ENCODE peak calls at places on chromosomes 1 and 21, in eight cellular contexts. One of them, this sample, is unnamed.

GRCh38 chr1:242318140-242318539 is 206.4 kb downstream of the PLD5 start:
- DNase-seq in GM23338: no peak
- DNase-seq in pancreas: peak
- DNase-seq in WTC11: peak
- DNase-seq in IMR-90: no peak
- DNase-seq in A673: no peak
- DNase-seq in GM12865: no peak
- DNase-seq in cardiac muscle cell: no peak
- DNase-seq in this sample: no peak

GRCh38 chr1:229159668-229160544 is 111.0 kb upstream of the RAB4A start:
- DNase-seq in WTC11: no peak
- DNase-seq in GM23338: no peak
- DNase-seq in IMR-90: no peak
- DNase-seq in cardiac muscle cell: peak
- DNase-seq in pancreas: no peak
- DNase-seq in GM12865: no peak
- DNase-seq in A673: no peak
- DNase-seq in this sample: no peak

GRCh38 chr21:24552491-24552890 is 1054.8 kb downstream of the MRPL39 start:
- DNase-seq in GM12865: no peak
- DNase-seq in A673: no peak
- DNase-seq in pancreas: no peak
- DNase-seq in IMR-90: no peak
- DNase-seq in cardiac muscle cell: no peak
- DNase-seq in GM23338: no peak
- DNase-seq in WTC11: no peak
- DNase-seq in this sample: no peak

GRCh38 chr1:187096689-187097088 is 267.9 kb downstream of the PLA2G4A start:
- DNase-seq in cardiac muscle cell: no peak
- DNase-seq in WTC11: no peak
- DNase-seq in A673: no peak
- DNase-seq in GM23338: no peak
- DNase-seq in pancreas: no peak
- DNase-seq in GM12865: no peak
- DNase-seq in IMR-90: peak
- DNase-seq in this sample: no peak

GRCh38 chr1:47431534-47431933 is 6.3 kb upstream of the FOXD2 start:
- DNase-seq in GM12865: no peak
- DNase-seq in WTC11: peak
- DNase-seq in pancreas: no peak
- DNase-seq in IMR-90: peak
- DNase-seq in GM23338: peak
- DNase-seq in cardiac muscle cell: peak
- DNase-seq in A673: no peak
- DNase-seq in this sample: no peak

GRCh38 chr1:170662561-170662971 is 1.4 kb upstream of the PRRX1 start:
- DNase-seq in cardiac muscle cell: peak
- DNase-seq in IMR-90: peak
- DNase-seq in WTC11: no peak
- DNase-seq in pancreas: no peak
- DNase-seq in GM12865: no peak
- DNase-seq in GM23338: no peak
- DNase-seq in A673: no peak
- DNase-seq in this sample: no peak

GRCh38 chr1:7755448-7755847 is 15.6 kb upstream of the VAMP3 start:
- DNase-seq in pancreas: no peak
- DNase-seq in WTC11: no peak
- DNase-seq in IMR-90: peak
- DNase-seq in A673: peak
- DNase-seq in GM23338: peak
- DNase-seq in cardiac muscle cell: peak
- DNase-seq in GM12865: peak
- DNase-seq in this sample: no peak

GRCh38 chr1:87334351-87335174 is 5.9 kb downstream of the LMO4 start:
- DNase-seq in IMR-90: peak
- DNase-seq in GM12865: peak
- DNase-seq in cardiac muscle cell: no peak
- DNase-seq in WTC11: peak
- DNase-seq in GM23338: peak
- DNase-seq in pancreas: peak
- DNase-seq in A673: peak
- DNase-seq in this sample: no peak

GRCh38 chr21:29030909-29031308 is 6.4 kb downstream of the USP16 start:
- DNase-seq in cardiac muscle cell: no peak
- DNase-seq in pancreas: no peak
- DNase-seq in GM23338: no peak
- DNase-seq in WTC11: no peak
- DNase-seq in A673: no peak
- DNase-seq in GM12865: no peak
- DNase-seq in IMR-90: no peak
- DNase-seq in this sample: no peak

GRCh38 chr1:167297222-167298214 is 76.8 kb downstream of the POU2F1 start:
- DNase-seq in pancreas: no peak
- DNase-seq in IMR-90: peak
- DNase-seq in GM23338: peak
- DNase-seq in WTC11: no peak
- DNase-seq in A673: no peak
- DNase-seq in GM12865: no peak
- DNase-seq in cardiac muscle cell: peak
- DNase-seq in this sample: no peak

GRCh38 chr1:223844962-223845809 is 561 bp downstream of the TP53BP2 start:
- DNase-seq in GM23338: peak
- DNase-seq in GM12865: peak
- DNase-seq in cardiac muscle cell: peak
- DNase-seq in A673: peak
- DNase-seq in pancreas: peak
- DNase-seq in WTC11: no peak
- DNase-seq in IMR-90: peak
- DNase-seq in this sample: no peak

GRCh38 chr1:18035145-18035544 is 72.5 kb upstream of the IGSF21 start:
- DNase-seq in IMR-90: no peak
- DNase-seq in A673: no peak
- DNase-seq in GM23338: no peak
- DNase-seq in WTC11: no peak
- DNase-seq in cardiac muscle cell: no peak
- DNase-seq in GM12865: no peak
- DNase-seq in pancreas: no peak
- DNase-seq in this sample: no peak

GRCh38 chr1:4752059-4752458 is 97.7 kb downstream of the AJAP1 start:
- DNase-seq in cardiac muscle cell: no peak
- DNase-seq in pancreas: no peak
- DNase-seq in A673: no peak
- DNase-seq in IMR-90: no peak
- DNase-seq in WTC11: no peak
- DNase-seq in GM23338: no peak
- DNase-seq in GM12865: no peak
- DNase-seq in this sample: no peak

GRCh38 chr1:53148123-53148522 is 5.7 kb upstream of the SLC1A7 start:
- DNase-seq in cardiac muscle cell: no peak
- DNase-seq in pancreas: no peak
- DNase-seq in IMR-90: peak
- DNase-seq in GM12865: no peak
- DNase-seq in A673: no peak
- DNase-seq in WTC11: no peak
- DNase-seq in GM23338: no peak
- DNase-seq in this sample: no peak

GRCh38 chr1:164703415-164703814 is 144.4 kb downstream of the PBX1 start:
- DNase-seq in pancreas: peak
- DNase-seq in IMR-90: no peak
- DNase-seq in WTC11: no peak
- DNase-seq in A673: no peak
- DNase-seq in cardiac muscle cell: no peak
- DNase-seq in GM23338: no peak
- DNase-seq in GM12865: no peak
- DNase-seq in this sample: no peak

GRCh38 chr1:242651817-242652216 is 127.3 kb upstream of the PLD5 start:
- DNase-seq in GM12865: peak
- DNase-seq in WTC11: peak
- DNase-seq in pancreas: no peak
- DNase-seq in A673: peak
- DNase-seq in IMR-90: no peak
- DNase-seq in cardiac muscle cell: no peak
- DNase-seq in GM23338: peak
- DNase-seq in this sample: no peak

GRCh38 chr1:224816062-224816461 is 113.4 kb upstream of the DNAH14 start:
- DNase-seq in pancreas: no peak
- DNase-seq in cardiac muscle cell: no peak
- DNase-seq in A673: no peak
- DNase-seq in GM12865: no peak
- DNase-seq in WTC11: no peak
- DNase-seq in IMR-90: no peak
- DNase-seq in GM23338: no peak
- DNase-seq in this sample: no peak

DNA sequence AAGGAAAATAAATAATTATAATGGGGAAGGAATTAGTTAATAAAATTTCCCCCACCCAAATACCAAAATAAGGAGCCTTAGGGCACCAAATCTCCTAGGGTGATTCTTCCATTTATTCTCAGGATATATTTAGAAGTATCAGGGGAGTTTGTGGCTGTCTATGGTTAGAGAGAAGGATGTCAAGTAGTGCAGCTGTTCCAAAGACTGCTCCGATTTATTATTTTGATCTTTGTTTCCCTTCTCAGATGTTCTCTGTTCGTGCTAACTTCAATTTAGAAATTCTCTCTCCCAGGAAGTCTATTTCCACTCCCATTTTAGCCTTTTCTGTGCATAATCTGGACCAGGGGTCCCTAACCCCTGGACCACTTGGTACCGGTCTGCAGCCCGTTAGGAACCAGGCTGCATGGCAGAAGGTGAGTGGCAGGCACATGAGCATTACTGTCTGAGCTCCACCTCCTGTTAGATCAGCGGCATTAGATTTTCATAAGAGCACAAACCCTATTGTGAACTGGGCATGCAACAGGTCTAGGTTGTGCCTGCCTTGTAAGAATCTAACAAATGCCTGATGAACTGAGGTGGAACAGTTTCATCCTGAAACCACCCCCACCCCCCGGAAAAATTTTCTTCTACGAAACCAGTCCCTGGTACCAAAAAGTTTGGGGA is 9.3 kb upstream of the MAST2 start:
- DNase-seq in WTC11: no peak
- DNase-seq in A673: no peak
- DNase-seq in GM12865: peak
- DNase-seq in GM23338: no peak
- DNase-seq in cardiac muscle cell: no peak
- DNase-seq in IMR-90: no peak
- DNase-seq in pancreas: no peak
- DNase-seq in this sample: no peak
- TF ChIP-seq CTCF in WTC11: no peak
- TF ChIP-seq CTCF in A673: no peak
- TF ChIP-seq CTCF in GM12865: peak
- TF ChIP-seq CTCF in GM23338: no peak
- TF ChIP-seq CTCF in cardiac muscle cell: no peak
- TF ChIP-seq CTCF in IMR-90: no peak
- TF ChIP-seq CTCF in pancreas: no peak
- TF ChIP-seq CTCF in this sample: no peak

GRCh38 chr1:156419863-156420208 is 50.8 kb downstream of the RHBG start:
- DNase-seq in GM12865: peak
- DNase-seq in GM23338: peak
- DNase-seq in cardiac muscle cell: no peak
- DNase-seq in pancreas: no peak
- DNase-seq in A673: no peak
- DNase-seq in IMR-90: no peak
- DNase-seq in WTC11: peak
- DNase-seq in this sample: no peak
- TF ChIP-seq CTCF in GM12865: peak
- TF ChIP-seq CTCF in GM23338: peak
- TF ChIP-seq CTCF in cardiac muscle cell: no peak
- TF ChIP-seq CTCF in pancreas: no peak
- TF ChIP-seq CTCF in A673: peak
- TF ChIP-seq CTCF in IMR-90: no peak
- TF ChIP-seq CTCF in WTC11: no peak
- TF ChIP-seq CTCF in this sample: no peak

GRCh38 chr1:112141301-112141700 is 151.8 kb upstream of the KCND3 start:
- DNase-seq in GM12865: no peak
- DNase-seq in pancreas: no peak
- DNase-seq in WTC11: no peak
- DNase-seq in cardiac muscle cell: no peak
- DNase-seq in A673: no peak
- DNase-seq in IMR-90: no peak
- DNase-seq in GM23338: no peak
- DNase-seq in this sample: no peak

GRCh38 chr1:112143871-112144441 is 154.5 kb upstream of the KCND3 start:
- DNase-seq in GM23338: no peak
- DNase-seq in GM12865: no peak
- DNase-seq in cardiac muscle cell: no peak
- DNase-seq in WTC11: no peak
- DNase-seq in A673: no peak
- DNase-seq in pancreas: no peak
- DNase-seq in IMR-90: no peak
- DNase-seq in this sample: no peak

GRCh38 chr1:112144738-112145426 is 155.4 kb upstream of the KCND3 start:
- DNase-seq in GM12865: no peak
- DNase-seq in GM23338: no peak
- DNase-seq in A673: no peak
- DNase-seq in IMR-90: no peak
- DNase-seq in WTC11: no peak
- DNase-seq in cardiac muscle cell: no peak
- DNase-seq in pancreas: no peak
- DNase-seq in this sample: no peak

GRCh38 chr1:112141923-112142322 is 152.5 kb upstream of the KCND3 start:
- DNase-seq in GM23338: no peak
- DNase-seq in IMR-90: no peak
- DNase-seq in pancreas: no peak
- DNase-seq in WTC11: no peak
- DNase-seq in A673: no peak
- DNase-seq in GM12865: no peak
- DNase-seq in cardiac muscle cell: no peak
- DNase-seq in this sample: no peak

DNA sequence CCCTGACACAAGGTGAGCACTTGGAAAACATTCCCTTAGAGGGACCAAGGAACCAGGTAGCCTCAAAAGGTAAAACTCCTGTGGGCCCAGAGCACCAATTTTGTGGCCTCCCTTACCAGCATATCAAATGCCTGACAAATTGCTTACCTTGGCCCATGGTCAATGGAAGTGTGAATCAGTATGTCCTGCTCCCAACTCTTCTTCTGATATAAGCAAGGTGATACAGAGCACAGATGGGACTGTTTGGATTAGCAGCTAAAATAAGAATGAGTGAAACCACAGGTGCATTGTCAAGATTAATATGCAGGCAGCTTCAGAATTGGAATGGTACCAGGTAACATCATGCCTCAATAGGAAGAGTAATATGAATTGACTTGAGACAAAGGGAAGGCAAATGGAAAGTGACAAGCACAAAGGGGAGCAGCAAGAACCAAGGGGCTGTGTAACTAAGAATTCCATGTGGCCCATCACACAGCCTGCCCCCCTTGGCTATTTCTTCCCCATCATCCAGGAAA is 156.8 kb upstream of the KCND3 start:
- DNase-seq in WTC11: no peak
- DNase-seq in cardiac muscle cell: no peak
- DNase-seq in pancreas: no peak
- DNase-seq in IMR-90: no peak
- DNase-seq in GM23338: no peak
- DNase-seq in GM12865: no peak
- DNase-seq in A673: no peak
- DNase-seq in this sample: no peak
- TF ChIP-seq CTCF in WTC11: no peak
- TF ChIP-seq CTCF in cardiac muscle cell: no peak
- TF ChIP-seq CTCF in pancreas: no peak
- TF ChIP-seq CTCF in IMR-90: no peak
- TF ChIP-seq CTCF in GM23338: no peak
- TF ChIP-seq CTCF in GM12865: no peak
- TF ChIP-seq CTCF in A673: no peak
- TF ChIP-seq CTCF in this sample: no peak

GRCh38 chr1:3472088-3472850 is 17.8 kb downstream of the ARHGEF16 start:
- DNase-seq in GM23338: no peak
- DNase-seq in pancreas: peak
- DNase-seq in IMR-90: no peak
- DNase-seq in cardiac muscle cell: no peak
- DNase-seq in GM12865: no peak
- DNase-seq in A673: no peak
- DNase-seq in WTC11: no peak
- DNase-seq in this sample: no peak
- TF ChIP-seq CTCF in GM23338: no peak
- TF ChIP-seq CTCF in pancreas: no peak
- TF ChIP-seq CTCF in IMR-90: no peak
- TF ChIP-seq CTCF in cardiac muscle cell: no peak
- TF ChIP-seq CTCF in GM12865: no peak
- TF ChIP-seq CTCF in A673: no peak
- TF ChIP-seq CTCF in WTC11: no peak
- TF ChIP-seq CTCF in this sample: no peak